ENCODE peak calls at places on chromosomes 1 and 21, in ten cellular contexts. U, K, E, Y, B, A, D, N, R and L are unnamed samples. For H3K9me3 and H3K36me3, the result is how much of the 10 kb centered on the place peaks cover.

GRCh38 chr21:33739701-33740100 is 97.4 kb downstream of the ITSN1 start:
- DNase-seq in U (no peak), K (no peak), E (no peak), Y (no peak), B (no peak), A (no peak), D (no peak), N (no peak), R (no peak), L (no peak)

GRCh38 chr1:240004086-240004749 is 87.5 kb upstream of the FMN2 start:
- DNase-seq in U (no peak), K (no peak), E (no peak), Y (no peak), B (peak), A (no peak), D (no peak), N (no peak), R (peak), L (no peak)

GRCh38 chr1:205783904-205784303 is 8.6 kb upstream of the RAB29 start:
- DNase-seq in U (no peak), K (no peak), E (peak), Y (no peak), B (no peak), A (peak), D (no peak), N (no peak), R (no peak), L (no peak)

GRCh38 chr1:31788138-31788824 is 24.1 kb upstream of the ADGRB2 start:
- DNase-seq in U (peak), K (peak), E (peak), Y (peak), B (peak), A (peak), D (peak), N (peak), R (peak), L (peak)

GRCh38 chr1:94925561-94926364 is 1.1 kb downstream of the CNN3 start:
- DNase-seq in U (no peak), K (peak), E (peak), Y (peak), B (peak), A (peak), D (peak), N (peak), R (no peak), L (peak)

GRCh38 chr1:200150721-200151120 is 123.2 kb downstream of the NR5A2 start:
- DNase-seq in U (no peak), K (no peak), E (no peak), Y (no peak), B (no peak), A (no peak), D (no peak), N (no peak), R (no peak), L (no peak)

GRCh38 chr1:209585672-209586071 is 2.2 kb downstream of the CAMK1G start:
- DNase-seq in U (no peak), K (peak), E (peak), Y (peak), B (peak), A (peak), D (peak), N (no peak), R (no peak), L (peak)

GRCh38 chr1:34500451-34500850 is 254.4 kb upstream of the GJB5 start:
- DNase-seq in U (no peak), K (peak), E (no peak), Y (no peak), B (peak), A (no peak), D (no peak), N (no peak), R (no peak), L (peak)

GRCh38 chr1:14605945-14606344 is 7.5 kb downstream of the KAZN start:
- DNase-seq in U (no peak), K (no peak), E (no peak), Y (no peak), B (no peak), A (no peak), D (no peak), N (no peak), R (no peak), L (no peak)

GRCh38 chr1:105793541-105794146 is 1262.8 kb upstream of the PRMT6 start:
- DNase-seq in U (no peak), K (no peak), E (no peak), Y (peak), B (peak), A (no peak), D (peak), N (no peak), R (peak), L (no peak)

GRCh38 chr1:41404308-41404755 is 43.1 kb downstream of the FOXO6 start:
- DNase-seq in U (no peak), K (no peak), E (peak), Y (no peak), B (peak), A (no peak), D (no peak), N (no peak), R (peak), L (no peak)

GRCh38 chr1:167993720-167994119 is 56.8 kb upstream of the MPC2 start:
- DNase-seq in U (no peak), K (no peak), E (no peak), Y (no peak), B (no peak), A (no peak), D (no peak), N (no peak), R (no peak), L (no peak)

GRCh38 chr1:39497570-39497969 is 6.1 kb downstream of the BMP8A start:
- DNase-seq in U (no peak), K (no peak), E (peak), Y (no peak), B (no peak), A (no peak), D (no peak), N (no peak), R (no peak), L (no peak)

GRCh38 chr1:13499422-13499821 is 14.4 kb downstream of the LRRC38 start:
- DNase-seq in U (no peak), K (no peak), E (no peak), Y (no peak), B (no peak), A (no peak), D (no peak), N (no peak), R (no peak), L (no peak)

GRCh38 chr1:24199291-24199900 is 12.3 kb upstream of the IFNLR1 start:
- DNase-seq in U (no peak), K (peak), E (peak), Y (peak), B (peak), A (peak), D (peak), N (no peak), R (peak), L (peak)

GRCh38 chr1:221509575-221510360 is 232.1 kb downstream of the DUSP10 start:
- DNase-seq in U (no peak), K (no peak), E (no peak), Y (no peak), B (no peak), A (no peak), D (no peak), N (no peak), R (no peak), L (no peak)

GRCh38 chr1:77900687-77901293 is 12.4 kb downstream of the NEXN start:
- DNase-seq in U (no peak), K (no peak), E (no peak), Y (no peak), B (peak), A (peak), D (no peak), N (no peak), R (peak), L (no peak)

GRCh38 chr1:245770191-245770590 is 615.4 kb downstream of the KIF26B start:
- DNase-seq in U (no peak), K (no peak), E (no peak), Y (no peak), B (no peak), A (no peak), D (no peak), N (no peak), R (no peak), L (no peak)

GRCh38 chr1:119768778-119769177 is at the start of gene HMGCS2:
- DNase-seq in U (no peak), K (peak), E (no peak), Y (no peak), B (no peak), A (no peak), D (no peak), N (no peak), R (no peak), L (no peak)

GRCh38 chr1:48979940-48980339 is 203.2 kb upstream of the BEND5 start:
- DNase-seq in U (no peak), K (no peak), E (no peak), Y (no peak), B (no peak), A (no peak), D (no peak), N (no peak), R (no peak), L (no peak)

GRCh38 chr1:116553386-116554115 is 17.3 kb downstream of the CD58 start:
- DNase-seq in U (no peak), K (no peak), E (no peak), Y (no peak), B (no peak), A (no peak), D (no peak), N (no peak), R (no peak), L (no peak)

GRCh38 chr1:77834771-77835334 is 53.6 kb upstream of the NEXN start:
- DNase-seq in U (no peak), K (no peak), E (no peak), Y (no peak), B (peak), A (peak), D (peak), N (no peak), R (no peak), L (no peak)

GRCh38 chr21:19557046-19557445 is 1153.5 kb upstream of the TMPRSS15 start:
- DNase-seq in U (no peak), K (no peak), E (no peak), Y (no peak), B (no peak), A (no peak), D (no peak), N (no peak), R (no peak), L (no peak)

GRCh38 chr21:19557488-19557887 is 1153.9 kb upstream of the TMPRSS15 start:
- DNase-seq in U (no peak), K (no peak), E (no peak), Y (no peak), B (no peak), A (no peak), D (no peak), N (no peak), R (no peak), L (no peak)

GRCh38 chr21:19547951-19548635 is 1144.5 kb upstream of the TMPRSS15 start:
- DNase-seq in U (no peak), K (no peak), E (no peak), Y (no peak), B (no peak), A (no peak), D (no peak), N (no peak), R (no peak), L (no peak)

GRCh38 chr21:19553930-19554615 is 1150.5 kb upstream of the TMPRSS15 start:
- DNase-seq in U (no peak), K (no peak), E (no peak), Y (no peak), B (peak), A (no peak), D (no peak), N (no peak), R (no peak), L (no peak)
- H3K9me3 ChIP-seq in U (under half), K (under half), E (under half), Y (under half), B (under half), A (under half), D (under half), N (under half), R (under half), L (under half)

GRCh38 chr1:220153147-220153546 is 59.2 kb downstream of the IARS2 start:
- DNase-seq in U (no peak), K (no peak), E (no peak), Y (no peak), B (no peak), A (no peak), D (no peak), N (no peak), R (no peak), L (no peak)
- H3K36me3 ChIP-seq in U (under half), K (under half), E (under half), Y (under half), B (half or more), A (under half), D (half or more), N (half or more), R (half or more), L (half or more)

GRCh38 chr21:28393279-28393678 is 599.4 kb downstream of the LTN1 start:
- DNase-seq in U (no peak), K (peak), E (no peak), Y (no peak), B (no peak), A (no peak), D (no peak), N (no peak), R (no peak), L (no peak)

GRCh38 chr21:28391938-28392337 is 600.7 kb downstream of the LTN1 start:
- DNase-seq in U (no peak), K (no peak), E (no peak), Y (no peak), B (no peak), A (no peak), D (no peak), N (no peak), R (no peak), L (no peak)

GRCh38 chr21:28397040-28397439 is 595.6 kb downstream of the LTN1 start:
- DNase-seq in U (no peak), K (no peak), E (no peak), Y (no peak), B (no peak), A (no peak), D (no peak), N (no peak), R (no peak), L (no peak)

GRCh38 chr21:28392436-28392835 is 600.2 kb downstream of the LTN1 start:
- DNase-seq in U (no peak), K (no peak), E (no peak), Y (no peak), B (no peak), A (no peak), D (no peak), N (no peak), R (no peak), L (no peak)

DNA sequence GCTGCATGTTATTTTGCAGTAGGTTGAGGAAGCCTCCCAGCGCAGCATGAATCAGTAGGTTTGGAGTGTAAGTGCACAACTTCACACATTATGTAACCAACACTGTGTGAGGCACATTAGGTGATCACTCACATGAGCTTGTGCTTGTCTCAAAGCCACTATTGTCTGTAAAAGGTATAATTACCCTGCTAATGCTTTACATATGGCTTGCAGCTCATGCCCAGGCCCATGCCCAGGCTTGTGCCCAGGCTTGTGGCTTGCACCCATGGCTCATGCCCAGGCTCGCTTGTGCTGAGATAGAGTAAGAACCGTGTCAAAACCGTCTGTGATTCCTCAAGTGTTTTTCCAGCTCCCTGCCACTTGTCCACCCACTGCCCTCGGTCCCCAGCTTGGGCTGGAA is 596.3 kb downstream of the LTN1 start:
- DNase-seq in U (no peak), K (no peak), E (no peak), Y (no peak), B (no peak), A (no peak), D (no peak), N (no peak), R (peak), L (no peak)
- H3K9me3 ChIP-seq in U (under half), K (under half), E (under half), Y (under half), B (under half), A (under half), D (under half), N (under half), R (under half), L (under half)

GRCh38 chr1:43550598-43551246 is 20.0 kb downstream of the PTPRF start:
- DNase-seq in U (no peak), K (no peak), E (no peak), Y (no peak), B (no peak), A (no peak), D (no peak), N (no peak), R (no peak), L (no peak)

GRCh38 chr1:43547538-43548072 is 16.9 kb downstream of the PTPRF start:
- DNase-seq in U (no peak), K (no peak), E (no peak), Y (no peak), B (peak), A (no peak), D (no peak), N (no peak), R (no peak), L (no peak)

GRCh38 chr1:43546388-43547100 is 15.9 kb downstream of the PTPRF start:
- DNase-seq in U (no peak), K (no peak), E (no peak), Y (no peak), B (no peak), A (no peak), D (no peak), N (no peak), R (no peak), L (no peak)

GRCh38 chr1:43549921-43550597 is 19.4 kb downstream of the PTPRF start:
- DNase-seq in U (no peak), K (peak), E (no peak), Y (peak), B (peak), A (peak), D (peak), N (peak), R (no peak), L (peak)

GRCh38 chr1:43548285-43549271 is 17.9 kb downstream of the PTPRF start:
- DNase-seq in U (no peak), K (no peak), E (no peak), Y (no peak), B (no peak), A (peak), D (no peak), N (no peak), R (no peak), L (no peak)
- H3K36me3 ChIP-seq in U (under half), K (under half), E (under half), Y (under half), B (under half), A (under half), D (under half), N (under half), R (under half), L (under half)

GRCh38 chr1:73801912-73802429 is 396.0 kb downstream of the LRRIQ3 start:
- DNase-seq in U (no peak), K (no peak), E (no peak), Y (no peak), B (no peak), A (no peak), D (no peak), N (no peak), R (no peak), L (no peak)
- H3K9me3 ChIP-seq in U (under half), K (under half), E (under half), Y (under half), B (under half), A (under half), D (under half), N (under half), R (under half), L (under half)

DNA sequence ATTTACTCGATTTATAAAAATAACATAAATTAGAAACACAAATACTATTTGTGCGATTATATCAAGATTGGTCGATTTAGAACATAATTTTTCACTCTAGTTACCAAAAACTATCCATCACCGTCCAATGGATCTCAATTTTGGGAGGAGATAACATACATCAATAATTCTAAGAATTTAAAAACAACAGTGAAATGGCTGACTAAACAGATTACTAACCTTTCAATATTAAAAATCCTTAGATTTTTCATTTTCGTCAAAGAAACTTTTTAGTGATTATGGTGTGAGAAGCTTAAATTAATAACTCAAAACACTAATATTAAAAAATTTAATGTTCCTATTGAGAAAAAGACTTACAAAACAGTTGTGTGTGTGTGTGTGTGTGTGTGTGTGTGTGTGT is 75.1 kb upstream of the RBM34 start:
- DNase-seq in U (no peak), K (no peak), E (no peak), Y (no peak), B (no peak), A (no peak), D (no peak), N (no peak), R (no peak), L (no peak)
- H3K36me3 ChIP-seq in U (under half), K (under half), E (under half), Y (under half), B (under half), A (under half), D (under half), N (half or more), R (half or more), L (half or more)